ENCODE peak calls at places on chromosomes 5 and 9, in seven cellular contexts. B, C, L, R, G, Q and W are unnamed samples.

GRCh38 chr9:119375892-119376291 is 6.7 kb upstream of the BRINP1 start:
- DNase-seq in B (peak), C (no peak), L (no peak), R (peak), G (peak), Q (no peak), W (peak)

GRCh38 chr5:67015577-67016290 is 180.9 kb downstream of the CD180 start:
- DNase-seq in B (peak), C (no peak), L (peak), R (no peak), G (peak), Q (no peak), W (no peak)

GRCh38 chr9:5910413-5911057 is 19.8 kb downstream of the MLANA start:
- DNase-seq in B (no peak), C (no peak), L (no peak), R (no peak), G (no peak), Q (no peak), W (no peak)

GRCh38 chr9:95753762-95754465 is 121.6 kb upstream of the ERCC6L2 start:
- DNase-seq in B (no peak), C (no peak), L (no peak), R (no peak), G (no peak), Q (no peak), W (no peak)

GRCh38 chr5:113488645-113489184 is 462 bp upstream of the MCC start:
- DNase-seq in B (no peak), C (no peak), L (peak), R (no peak), G (no peak), Q (no peak), W (no peak)

GRCh38 chr9:4548796-4549725 is 58.8 kb downstream of the SLC1A1 start:
- DNase-seq in B (peak), C (peak), L (no peak), R (peak), G (no peak), Q (peak), W (peak)

GRCh38 chr5:89028579-89029272 is 145.7 kb upstream of the MEF2C start:
- DNase-seq in B (no peak), C (no peak), L (peak), R (no peak), G (peak), Q (no peak), W (no peak)

GRCh38 chr5:173712609-173713176 is 96.2 kb upstream of the BOD1 start:
- DNase-seq in B (no peak), C (no peak), L (no peak), R (no peak), G (no peak), Q (no peak), W (no peak)

GRCh38 chr5:142697356-142697807 is 11.5 kb upstream of the FGF1 start:
- DNase-seq in B (peak), C (no peak), L (peak), R (peak), G (peak), Q (no peak), W (no peak)

GRCh38 chr5:179906795-179907569 is 715 bp downstream of the TBC1D9B start:
- DNase-seq in B (no peak), C (no peak), L (peak), R (peak), G (peak), Q (peak), W (no peak)

GRCh38 chr5:16673241-16673998 is 56.6 kb upstream of the RETREG1 start:
- DNase-seq in B (no peak), C (no peak), L (no peak), R (no peak), G (no peak), Q (no peak), W (no peak)

GRCh38 chr5:176436641-176437040 is 11.5 kb upstream of the FAF2 start:
- DNase-seq in B (no peak), C (no peak), L (peak), R (no peak), G (peak), Q (no peak), W (no peak)

GRCh38 chr9:38713426-38713825 is 6.5 kb downstream of the FAM240B start:
- DNase-seq in B (no peak), C (peak), L (peak), R (no peak), G (peak), Q (no peak), W (no peak)

GRCh38 chr5:54658014-54658413 is 140.5 kb downstream of the SNX18 start:
- DNase-seq in B (peak), C (no peak), L (peak), R (no peak), G (peak), Q (no peak), W (no peak)

GRCh38 chr9:69976165-69976564 is 67.5 kb upstream of the MAMDC2 start:
- DNase-seq in B (peak), C (peak), L (peak), R (no peak), G (peak), Q (no peak), W (no peak)

GRCh38 chr5:82521431-82522051 is 243.4 kb upstream of the RPS23 start:
- DNase-seq in B (no peak), C (no peak), L (no peak), R (no peak), G (no peak), Q (no peak), W (no peak)

GRCh38 chr9:15999422-16000339 is 446.8 kb downstream of the CCDC171 start:
- DNase-seq in B (peak), C (peak), L (peak), R (no peak), G (peak), Q (no peak), W (no peak)

GRCh38 chr5:134048864-134049263 is 44.1 kb upstream of the VDAC1 start:
- DNase-seq in B (no peak), C (no peak), L (no peak), R (no peak), G (no peak), Q (no peak), W (no peak)

GRCh38 chr5:150412319-150413175 is at the start of gene CD74:
- DNase-seq in B (peak), C (peak), L (peak), R (peak), G (peak), Q (peak), W (peak)

GRCh38 chr5:9724707-9725106 is 94.6 kb upstream of the TAS2R1 start:
- DNase-seq in B (no peak), C (no peak), L (no peak), R (no peak), G (no peak), Q (no peak), W (no peak)

GRCh38 chr5:74538206-74538661 is 102.3 kb downstream of the ENC1 start:
- DNase-seq in B (peak), C (peak), L (peak), R (no peak), G (peak), Q (no peak), W (no peak)

GRCh38 chr5:159100928-159101646 is 1.4 kb upstream of the EBF1 start:
- DNase-seq in B (no peak), C (no peak), L (no peak), R (no peak), G (no peak), Q (no peak), W (no peak)

GRCh38 chr5:773517-774264 is 10.8 kb downstream of the ZDHHC11B start:
- DNase-seq in B (no peak), C (no peak), L (no peak), R (peak), G (no peak), Q (peak), W (no peak)

GRCh38 chr9:91038483-91039124 is 237.0 kb downstream of the SYK start:
- DNase-seq in B (no peak), C (no peak), L (no peak), R (no peak), G (no peak), Q (no peak), W (no peak)

GRCh38 chr5:56323505-56323904 is 90.4 kb upstream of the ANKRD55 start:
- DNase-seq in B (peak), C (peak), L (peak), R (no peak), G (peak), Q (no peak), W (no peak)

GRCh38 chr5:42642006-42642405 is 114.6 kb upstream of the CCDC152 start:
- DNase-seq in B (no peak), C (no peak), L (no peak), R (no peak), G (no peak), Q (no peak), W (no peak)

GRCh38 chr9:89494199-89494598 is 3.7 kb downstream of the SEMA4D start:
- DNase-seq in B (no peak), C (no peak), L (no peak), R (no peak), G (no peak), Q (no peak), W (no peak)

GRCh38 chr5:21236104-21236503 is 1248.1 kb upstream of the CDH18 start:
- DNase-seq in B (no peak), C (no peak), L (no peak), R (no peak), G (no peak), Q (no peak), W (no peak)

GRCh38 chr5:362978-363765 is 41.7 kb downstream of the AHRR start:
- DNase-seq in B (no peak), C (no peak), L (no peak), R (no peak), G (no peak), Q (peak), W (no peak)

GRCh38 chr5:108144332-108144731 is 237.6 kb downstream of the FBXL17 start:
- DNase-seq in B (no peak), C (no peak), L (no peak), R (no peak), G (no peak), Q (no peak), W (no peak)

GRCh38 chr9:33698267-33698666 is 97.1 kb upstream of the PRSS3 start:
- DNase-seq in B (no peak), C (no peak), L (no peak), R (no peak), G (no peak), Q (no peak), W (no peak)

GRCh38 chr5:172731286-172732073 is 39.5 kb downstream of the DUSP1 start:
- DNase-seq in B (peak), C (peak), L (no peak), R (no peak), G (no peak), Q (no peak), W (no peak)

GRCh38 chr5:118990582-118990981 is 2.2 kb upstream of the DTWD2 start:
- DNase-seq in B (peak), C (peak), L (no peak), R (no peak), G (no peak), Q (no peak), W (no peak)

GRCh38 chr9:127557466-127557869 is 54.6 kb upstream of the STXBP1 start:
- DNase-seq in B (peak), C (no peak), L (no peak), R (no peak), G (peak), Q (no peak), W (no peak)

GRCh38 chr5:143714629-143715028 is 97.3 kb upstream of the HMHB1 start:
- DNase-seq in B (no peak), C (peak), L (peak), R (no peak), G (peak), Q (no peak), W (no peak)

GRCh38 chr5:52491829-52492217 is 295.9 kb upstream of the ITGA1 start:
- DNase-seq in B (no peak), C (no peak), L (no peak), R (no peak), G (no peak), Q (no peak), W (no peak)

GRCh38 chr5:147481376-147481775 is 28.5 kb downstream of the DPYSL3 start:
- DNase-seq in B (no peak), C (no peak), L (peak), R (no peak), G (peak), Q (no peak), W (no peak)

GRCh38 chr9:18707489-18708210 is 233.7 kb downstream of the ADAMTSL1 start:
- DNase-seq in B (no peak), C (no peak), L (no peak), R (no peak), G (no peak), Q (no peak), W (no peak)

GRCh38 chr9:70324963-70325362 is 66.2 kb downstream of the SMC5 start:
- DNase-seq in B (no peak), C (no peak), L (peak), R (no peak), G (peak), Q (no peak), W (no peak)

GRCh38 chr5:154076240-154076922 is 37.6 kb downstream of the MFAP3 start:
- DNase-seq in B (no peak), C (no peak), L (no peak), R (no peak), G (no peak), Q (no peak), W (no peak)

GRCh38 chr5:154072782-154073171 is 34.0 kb downstream of the MFAP3 start:
- DNase-seq in B (no peak), C (no peak), L (no peak), R (no peak), G (no peak), Q (no peak), W (peak)

GRCh38 chr5:154081246-154081645 is 42.5 kb downstream of the MFAP3 start:
- DNase-seq in B (no peak), C (peak), L (no peak), R (no peak), G (no peak), Q (no peak), W (no peak)

GRCh38 chr5:154078305-154078704 is 39.5 kb downstream of the MFAP3 start:
- DNase-seq in B (no peak), C (no peak), L (no peak), R (no peak), G (no peak), Q (no peak), W (no peak)

DNA sequence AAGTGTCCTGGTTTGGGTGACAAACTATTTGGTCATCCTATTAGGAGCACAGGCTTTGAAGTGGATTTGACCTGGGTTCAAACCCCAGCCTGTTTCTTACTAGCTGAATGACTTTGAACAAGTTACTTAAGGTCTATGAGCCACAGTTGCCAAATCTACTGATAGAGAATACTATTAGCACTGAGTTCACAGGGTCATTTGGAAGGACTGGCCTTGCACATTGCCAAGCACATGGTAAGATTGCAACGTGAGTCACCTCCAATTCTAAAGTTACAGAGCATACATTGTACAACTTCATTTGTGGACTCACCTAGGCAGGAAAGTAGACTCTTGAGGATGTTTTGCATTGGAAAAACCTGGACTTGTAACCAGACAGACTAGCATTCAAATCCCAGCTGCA is 38.9 kb downstream of the MFAP3 start:
- DNase-seq in B (no peak), C (no peak), L (peak), R (no peak), G (no peak), Q (no peak), W (no peak)
- H2BK120ac ChIP-seq in B (no peak), C (no peak), L (no peak), R (no peak), G (no peak), Q (no peak), W (no peak)

GRCh38 chr9:115922441-115922840 is 231.2 kb upstream of the PAPPA start:
- DNase-seq in B (no peak), C (peak), L (no peak), R (no peak), G (no peak), Q (no peak), W (no peak)
- H2AK5ac ChIP-seq in B (no peak), C (no peak), L (peak), R (no peak), G (no peak), Q (no peak), W (no peak)

GRCh38 chr9:120625222-120625621 is 45.3 kb upstream of the CDK5RAP2 start:
- DNase-seq in B (peak), C (no peak), L (peak), R (no peak), G (no peak), Q (no peak), W (no peak)
- H2BK120ac ChIP-seq in B (no peak), C (no peak), L (no peak), R (no peak), G (no peak), Q (no peak), W (no peak)

GRCh38 chr9:126151671-126152050 is 175.0 kb upstream of the MVB12B start:
- DNase-seq in B (no peak), C (no peak), L (no peak), R (peak), G (peak), Q (no peak), W (no peak)

GRCh38 chr9:126152622-126153362 is 173.8 kb upstream of the MVB12B start:
- DNase-seq in B (no peak), C (no peak), L (no peak), R (no peak), G (no peak), Q (no peak), W (no peak)

GRCh38 chr9:126150411-126151030 is 176.1 kb upstream of the MVB12B start:
- DNase-seq in B (peak), C (no peak), L (no peak), R (peak), G (no peak), Q (peak), W (no peak)

GRCh38 chr9:126149661-126150060 is 177.0 kb upstream of the MVB12B start:
- DNase-seq in B (peak), C (no peak), L (no peak), R (peak), G (no peak), Q (peak), W (no peak)

DNA sequence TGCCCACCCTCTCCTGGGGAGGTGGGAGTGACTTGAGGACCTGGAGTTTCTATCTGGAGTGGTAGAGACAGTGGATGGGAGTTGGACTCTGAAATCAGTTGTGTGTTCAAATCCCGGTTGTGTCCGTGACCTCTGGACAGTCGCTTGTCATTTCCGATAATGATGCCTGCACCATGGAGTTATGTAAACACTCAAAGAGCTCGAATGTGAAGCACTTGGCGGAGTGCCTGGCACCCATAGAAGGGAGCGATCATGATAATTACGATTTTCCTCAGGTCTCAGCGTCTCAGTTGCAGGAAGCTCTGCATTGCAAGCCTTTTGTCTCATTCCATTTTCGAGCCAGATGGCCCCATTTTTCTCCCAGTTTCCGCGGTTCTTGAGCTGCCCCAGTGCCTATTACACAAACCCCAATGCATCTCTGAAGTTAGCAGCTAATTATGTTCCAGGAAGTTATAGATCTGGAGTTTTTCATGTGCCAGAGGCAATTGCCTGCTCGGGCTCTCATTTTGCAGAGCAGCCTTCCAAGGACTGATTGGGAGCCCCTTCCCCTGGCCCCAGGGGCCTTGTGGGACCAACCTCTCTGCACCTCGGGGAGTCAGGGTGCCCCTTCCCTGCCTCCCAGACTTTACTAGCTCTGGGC is 175.5 kb upstream of the MVB12B start:
- DNase-seq in B (no peak), C (no peak), L (no peak), R (peak), G (peak), Q (peak), W (no peak)
- H2AK5ac ChIP-seq in B (no peak), C (no peak), L (no peak), R (no peak), G (no peak), Q (no peak), W (no peak)

GRCh38 chr5:163352531-163352930 is 84.9 kb upstream of the CCNG1 start:
- DNase-seq in B (no peak), C (no peak), L (no peak), R (no peak), G (no peak), Q (no peak), W (no peak)
- H2BK120ac ChIP-seq in B (no peak), C (no peak), L (no peak), R (no peak), G (no peak), Q (no peak), W (no peak)

GRCh38 chr5:73523861-73524260 is 25.6 kb downstream of the BTF3 start:
- DNase-seq in B (no peak), C (no peak), L (peak), R (no peak), G (no peak), Q (no peak), W (no peak)
- H2AK5ac ChIP-seq in B (no peak), C (no peak), L (peak), R (no peak), G (no peak), Q (no peak), W (no peak)